ENCODE peak calls at places on chromosomes 5 and 9, in ten cellular contexts. One of them, this sample, is unnamed. For H3K36me3, the result is how much of the 10 kb centered on the place peaks cover.

GRCh38 chr9:95726756-95727155 is 148.7 kb upstream of the ERCC6L2 start:
- DNase-seq in IMR-90: peak
- DNase-seq in sigmoid colon: no peak
- DNase-seq in CD8-positive, alpha-beta memory T cell: no peak
- DNase-seq in CD4-positive, CD25-positive, alpha-beta regulatory T cell: no peak
- DNase-seq in iPS DF 6.9: no peak
- DNase-seq in left ventricle myocardium inferior: no peak
- DNase-seq in ascending aorta: no peak
- DNase-seq in heart left ventricle: no peak
- DNase-seq in tibial nerve: no peak
- DNase-seq in this sample: no peak

GRCh38 chr9:108386859-108387384 is 468.9 kb downstream of the ACTL7B start:
- DNase-seq in tibial nerve: no peak
- DNase-seq in IMR-90: peak
- DNase-seq in CD8-positive, alpha-beta memory T cell: no peak
- DNase-seq in ascending aorta: no peak
- DNase-seq in sigmoid colon: no peak
- DNase-seq in CD4-positive, CD25-positive, alpha-beta regulatory T cell: no peak
- DNase-seq in iPS DF 6.9: no peak
- DNase-seq in left ventricle myocardium inferior: no peak
- DNase-seq in heart left ventricle: no peak
- DNase-seq in this sample: no peak

GRCh38 chr9:20012232-20012631 is 223.4 kb upstream of the SLC24A2 start:
- DNase-seq in ascending aorta: no peak
- DNase-seq in left ventricle myocardium inferior: no peak
- DNase-seq in iPS DF 6.9: no peak
- DNase-seq in sigmoid colon: no peak
- DNase-seq in CD8-positive, alpha-beta memory T cell: no peak
- DNase-seq in CD4-positive, CD25-positive, alpha-beta regulatory T cell: no peak
- DNase-seq in tibial nerve: no peak
- DNase-seq in IMR-90: no peak
- DNase-seq in heart left ventricle: no peak
- DNase-seq in this sample: no peak

GRCh38 chr5:132499440-132500243 is 9.1 kb upstream of the IRF1 start:
- DNase-seq in ascending aorta: no peak
- DNase-seq in left ventricle myocardium inferior: peak
- DNase-seq in sigmoid colon: no peak
- DNase-seq in tibial nerve: peak
- DNase-seq in iPS DF 6.9: no peak
- DNase-seq in heart left ventricle: no peak
- DNase-seq in IMR-90: no peak
- DNase-seq in CD4-positive, CD25-positive, alpha-beta regulatory T cell: no peak
- DNase-seq in CD8-positive, alpha-beta memory T cell: no peak
- DNase-seq in this sample: peak

GRCh38 chr5:128208436-128208835 is 124.9 kb downstream of the SLC12A2 start:
- DNase-seq in tibial nerve: no peak
- DNase-seq in IMR-90: no peak
- DNase-seq in CD8-positive, alpha-beta memory T cell: no peak
- DNase-seq in iPS DF 6.9: no peak
- DNase-seq in left ventricle myocardium inferior: no peak
- DNase-seq in heart left ventricle: no peak
- DNase-seq in ascending aorta: no peak
- DNase-seq in sigmoid colon: no peak
- DNase-seq in CD4-positive, CD25-positive, alpha-beta regulatory T cell: no peak
- DNase-seq in this sample: no peak

GRCh38 chr5:98774192-98775046 is 956 bp downstream of the RGMB start:
- DNase-seq in iPS DF 6.9: no peak
- DNase-seq in sigmoid colon: peak
- DNase-seq in CD4-positive, CD25-positive, alpha-beta regulatory T cell: peak
- DNase-seq in IMR-90: peak
- DNase-seq in ascending aorta: no peak
- DNase-seq in CD8-positive, alpha-beta memory T cell: peak
- DNase-seq in tibial nerve: peak
- DNase-seq in heart left ventricle: peak
- DNase-seq in left ventricle myocardium inferior: peak
- DNase-seq in this sample: peak

GRCh38 chr9:131732636-131733340 is 7.1 kb downstream of the RAPGEF1 start:
- DNase-seq in CD8-positive, alpha-beta memory T cell: peak
- DNase-seq in tibial nerve: no peak
- DNase-seq in ascending aorta: no peak
- DNase-seq in heart left ventricle: no peak
- DNase-seq in left ventricle myocardium inferior: no peak
- DNase-seq in iPS DF 6.9: no peak
- DNase-seq in CD4-positive, CD25-positive, alpha-beta regulatory T cell: peak
- DNase-seq in IMR-90: no peak
- DNase-seq in sigmoid colon: no peak
- DNase-seq in this sample: no peak

GRCh38 chr9:108991479-108991878 is 21.8 kb downstream of the CTNNAL1 start:
- DNase-seq in ascending aorta: no peak
- DNase-seq in CD4-positive, CD25-positive, alpha-beta regulatory T cell: no peak
- DNase-seq in iPS DF 6.9: no peak
- DNase-seq in CD8-positive, alpha-beta memory T cell: no peak
- DNase-seq in sigmoid colon: no peak
- DNase-seq in IMR-90: peak
- DNase-seq in left ventricle myocardium inferior: no peak
- DNase-seq in heart left ventricle: no peak
- DNase-seq in tibial nerve: no peak
- DNase-seq in this sample: no peak

GRCh38 chr5:153619706-153620105 is 129.2 kb downstream of the GRIA1 start:
- DNase-seq in left ventricle myocardium inferior: no peak
- DNase-seq in IMR-90: peak
- DNase-seq in CD8-positive, alpha-beta memory T cell: no peak
- DNase-seq in sigmoid colon: no peak
- DNase-seq in tibial nerve: no peak
- DNase-seq in heart left ventricle: no peak
- DNase-seq in iPS DF 6.9: no peak
- DNase-seq in ascending aorta: no peak
- DNase-seq in CD4-positive, CD25-positive, alpha-beta regulatory T cell: no peak
- DNase-seq in this sample: no peak

GRCh38 chr9:118009585-118009984 is 305.4 kb downstream of the TLR4 start:
- DNase-seq in CD8-positive, alpha-beta memory T cell: no peak
- DNase-seq in IMR-90: no peak
- DNase-seq in heart left ventricle: no peak
- DNase-seq in ascending aorta: no peak
- DNase-seq in tibial nerve: no peak
- DNase-seq in iPS DF 6.9: peak
- DNase-seq in sigmoid colon: no peak
- DNase-seq in CD4-positive, CD25-positive, alpha-beta regulatory T cell: no peak
- DNase-seq in left ventricle myocardium inferior: no peak
- DNase-seq in this sample: no peak

GRCh38 chr9:90880669-90881068 is 79.0 kb downstream of the SYK start:
- DNase-seq in CD4-positive, CD25-positive, alpha-beta regulatory T cell: no peak
- DNase-seq in CD8-positive, alpha-beta memory T cell: no peak
- DNase-seq in sigmoid colon: no peak
- DNase-seq in IMR-90: no peak
- DNase-seq in left ventricle myocardium inferior: no peak
- DNase-seq in tibial nerve: no peak
- DNase-seq in heart left ventricle: no peak
- DNase-seq in ascending aorta: no peak
- DNase-seq in iPS DF 6.9: no peak
- DNase-seq in this sample: no peak

GRCh38 chr9:123544007-123544827 is 188.2 kb downstream of the CRB2 start:
- DNase-seq in IMR-90: peak
- DNase-seq in left ventricle myocardium inferior: no peak
- DNase-seq in ascending aorta: no peak
- DNase-seq in CD4-positive, CD25-positive, alpha-beta regulatory T cell: no peak
- DNase-seq in iPS DF 6.9: no peak
- DNase-seq in CD8-positive, alpha-beta memory T cell: no peak
- DNase-seq in heart left ventricle: no peak
- DNase-seq in sigmoid colon: no peak
- DNase-seq in tibial nerve: peak
- DNase-seq in this sample: no peak

GRCh38 chr5:10857333-10857723 is 96.3 kb upstream of the DAP start:
- DNase-seq in heart left ventricle: no peak
- DNase-seq in sigmoid colon: no peak
- DNase-seq in CD4-positive, CD25-positive, alpha-beta regulatory T cell: no peak
- DNase-seq in tibial nerve: no peak
- DNase-seq in iPS DF 6.9: no peak
- DNase-seq in left ventricle myocardium inferior: no peak
- DNase-seq in ascending aorta: no peak
- DNase-seq in CD8-positive, alpha-beta memory T cell: no peak
- DNase-seq in IMR-90: no peak
- DNase-seq in this sample: no peak

GRCh38 chr9:93905473-93906133 is 49.6 kb downstream of the BARX1 start:
- DNase-seq in iPS DF 6.9: no peak
- DNase-seq in sigmoid colon: peak
- DNase-seq in heart left ventricle: no peak
- DNase-seq in left ventricle myocardium inferior: no peak
- DNase-seq in ascending aorta: no peak
- DNase-seq in tibial nerve: no peak
- DNase-seq in CD8-positive, alpha-beta memory T cell: peak
- DNase-seq in IMR-90: no peak
- DNase-seq in CD4-positive, CD25-positive, alpha-beta regulatory T cell: no peak
- DNase-seq in this sample: no peak

GRCh38 chr9:88216132-88216995 is 78.1 kb upstream of the SPATA31C2 start:
- DNase-seq in tibial nerve: no peak
- DNase-seq in CD8-positive, alpha-beta memory T cell: no peak
- DNase-seq in left ventricle myocardium inferior: no peak
- DNase-seq in CD4-positive, CD25-positive, alpha-beta regulatory T cell: no peak
- DNase-seq in ascending aorta: no peak
- DNase-seq in heart left ventricle: no peak
- DNase-seq in iPS DF 6.9: no peak
- DNase-seq in IMR-90: no peak
- DNase-seq in sigmoid colon: no peak
- DNase-seq in this sample: no peak

GRCh38 chr5:137743031-137743640 is 7.2 kb upstream of the KLHL3 start:
- DNase-seq in sigmoid colon: peak
- DNase-seq in IMR-90: peak
- DNase-seq in CD8-positive, alpha-beta memory T cell: peak
- DNase-seq in CD4-positive, CD25-positive, alpha-beta regulatory T cell: peak
- DNase-seq in tibial nerve: peak
- DNase-seq in heart left ventricle: peak
- DNase-seq in left ventricle myocardium inferior: no peak
- DNase-seq in ascending aorta: no peak
- DNase-seq in iPS DF 6.9: no peak
- DNase-seq in this sample: no peak

GRCh38 chr9:137759117-137759516 is 118.5 kb upstream of the CACNA1B start:
- DNase-seq in CD4-positive, CD25-positive, alpha-beta regulatory T cell: no peak
- DNase-seq in sigmoid colon: peak
- DNase-seq in iPS DF 6.9: no peak
- DNase-seq in ascending aorta: no peak
- DNase-seq in heart left ventricle: no peak
- DNase-seq in left ventricle myocardium inferior: no peak
- DNase-seq in CD8-positive, alpha-beta memory T cell: no peak
- DNase-seq in IMR-90: no peak
- DNase-seq in tibial nerve: no peak
- DNase-seq in this sample: no peak
- H3K36me3 ChIP-seq in CD4-positive, CD25-positive, alpha-beta regulatory T cell: under half
- H3K36me3 ChIP-seq in sigmoid colon: under half
- H3K36me3 ChIP-seq in iPS DF 6.9: under half
- H3K36me3 ChIP-seq in ascending aorta: under half
- H3K36me3 ChIP-seq in heart left ventricle: half or more
- H3K36me3 ChIP-seq in left ventricle myocardium inferior: half or more
- H3K36me3 ChIP-seq in CD8-positive, alpha-beta memory T cell: under half
- H3K36me3 ChIP-seq in IMR-90: half or more
- H3K36me3 ChIP-seq in tibial nerve: half or more
- H3K36me3 ChIP-seq in this sample: under half

DNA sequence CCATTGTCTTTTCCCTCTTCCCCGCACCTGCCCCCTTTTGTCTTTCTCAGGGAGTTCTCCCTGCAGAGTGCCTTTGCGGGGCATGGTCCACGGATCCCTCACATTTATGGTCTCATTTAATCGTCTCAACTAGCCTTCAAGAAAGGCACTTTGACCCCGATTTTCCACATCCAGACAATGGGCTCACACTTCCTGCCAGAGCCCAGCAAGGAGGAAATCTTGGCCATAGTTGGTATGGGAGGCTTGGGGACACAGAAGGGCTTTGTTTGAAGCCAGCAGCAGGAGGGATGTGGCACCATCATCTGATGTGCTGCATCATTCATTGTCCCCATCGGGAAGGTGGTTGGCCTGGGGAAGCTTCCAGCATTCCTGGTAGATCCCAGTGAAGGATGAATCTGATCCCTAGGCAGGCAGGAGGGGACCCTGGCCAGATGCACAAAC is 24.9 kb downstream of the GSN start:
- DNase-seq in sigmoid colon: peak
- DNase-seq in tibial nerve: no peak
- DNase-seq in IMR-90: no peak
- DNase-seq in CD8-positive, alpha-beta memory T cell: no peak
- DNase-seq in heart left ventricle: no peak
- DNase-seq in ascending aorta: no peak
- DNase-seq in left ventricle myocardium inferior: no peak
- DNase-seq in CD4-positive, CD25-positive, alpha-beta regulatory T cell: no peak
- DNase-seq in iPS DF 6.9: no peak
- DNase-seq in this sample: no peak
- H3K27ac ChIP-seq in sigmoid colon: peak
- H3K27ac ChIP-seq in tibial nerve: peak
- H3K27ac ChIP-seq in IMR-90: no peak
- H3K27ac ChIP-seq in CD8-positive, alpha-beta memory T cell: no peak
- H3K27ac ChIP-seq in heart left ventricle: peak
- H3K27ac ChIP-seq in ascending aorta: peak
- H3K27ac ChIP-seq in left ventricle myocardium inferior: peak
- H3K27ac ChIP-seq in CD4-positive, CD25-positive, alpha-beta regulatory T cell: no peak
- H3K27ac ChIP-seq in iPS DF 6.9: no peak
- H3K27ac ChIP-seq in this sample: peak

DNA sequence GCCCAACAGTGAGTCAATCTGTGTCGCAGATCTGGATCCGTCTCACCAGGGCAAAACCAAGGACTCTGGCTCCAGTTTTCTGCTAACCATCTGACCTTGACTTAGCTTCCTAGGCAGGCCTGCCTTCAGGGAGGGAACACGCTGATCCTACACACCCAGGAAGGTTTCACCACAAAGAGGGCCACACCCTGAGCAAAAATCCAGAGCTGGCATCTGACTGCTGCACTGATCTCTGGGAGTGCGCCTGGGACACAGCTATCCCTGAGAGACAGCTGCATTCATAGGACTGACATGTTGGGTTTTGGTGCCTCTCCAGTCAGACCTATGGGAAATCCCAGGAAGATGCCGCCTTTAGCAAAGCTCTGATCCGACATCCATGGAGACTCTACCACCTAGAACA is 47.5 kb downstream of the CDK5RAP2 start:
- DNase-seq in left ventricle myocardium inferior: peak
- DNase-seq in CD8-positive, alpha-beta memory T cell: no peak
- DNase-seq in iPS DF 6.9: no peak
- DNase-seq in ascending aorta: no peak
- DNase-seq in CD4-positive, CD25-positive, alpha-beta regulatory T cell: no peak
- DNase-seq in IMR-90: no peak
- DNase-seq in heart left ventricle: no peak
- DNase-seq in tibial nerve: peak
- DNase-seq in sigmoid colon: no peak
- DNase-seq in this sample: peak
- H3K36me3 ChIP-seq in left ventricle myocardium inferior: half or more
- H3K36me3 ChIP-seq in CD8-positive, alpha-beta memory T cell: half or more
- H3K36me3 ChIP-seq in iPS DF 6.9: under half
- H3K36me3 ChIP-seq in ascending aorta: under half
- H3K36me3 ChIP-seq in CD4-positive, CD25-positive, alpha-beta regulatory T cell: half or more
- H3K36me3 ChIP-seq in IMR-90: under half
- H3K36me3 ChIP-seq in heart left ventricle: half or more
- H3K36me3 ChIP-seq in tibial nerve: half or more
- H3K36me3 ChIP-seq in sigmoid colon: under half
- H3K36me3 ChIP-seq in this sample: under half

DNA sequence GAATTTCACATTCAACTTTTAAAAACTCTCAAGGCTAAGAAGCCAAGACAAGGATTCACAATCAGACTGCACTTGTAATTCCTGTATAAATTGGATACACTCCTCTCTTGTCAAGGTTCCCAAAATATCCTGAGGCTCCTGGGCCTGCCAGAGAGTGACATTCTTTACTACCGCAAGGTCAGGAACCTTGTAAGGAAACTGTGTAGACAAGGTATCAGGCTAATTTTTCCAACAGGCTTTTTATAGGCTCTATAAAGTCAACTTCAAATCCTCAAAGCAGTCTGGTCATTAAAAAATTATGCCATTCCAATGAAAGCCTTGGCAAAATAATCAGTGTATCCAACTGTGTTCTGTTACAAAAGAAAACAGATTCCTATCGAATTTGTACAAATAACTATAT is 15.5 kb upstream of the PAIP1 start:
- DNase-seq in CD8-positive, alpha-beta memory T cell: no peak
- DNase-seq in IMR-90: no peak
- DNase-seq in left ventricle myocardium inferior: no peak
- DNase-seq in tibial nerve: no peak
- DNase-seq in sigmoid colon: no peak
- DNase-seq in heart left ventricle: peak
- DNase-seq in ascending aorta: no peak
- DNase-seq in CD4-positive, CD25-positive, alpha-beta regulatory T cell: no peak
- DNase-seq in iPS DF 6.9: no peak
- DNase-seq in this sample: peak
- H3K27ac ChIP-seq in CD8-positive, alpha-beta memory T cell: no peak
- H3K27ac ChIP-seq in IMR-90: no peak
- H3K27ac ChIP-seq in left ventricle myocardium inferior: peak
- H3K27ac ChIP-seq in tibial nerve: no peak
- H3K27ac ChIP-seq in sigmoid colon: peak
- H3K27ac ChIP-seq in heart left ventricle: peak
- H3K27ac ChIP-seq in ascending aorta: peak
- H3K27ac ChIP-seq in CD4-positive, CD25-positive, alpha-beta regulatory T cell: no peak
- H3K27ac ChIP-seq in iPS DF 6.9: no peak
- H3K27ac ChIP-seq in this sample: no peak